ENCODE peak calls at places on chromosome 3, in seven cellular contexts. P is stimulated activated CD8-positive, alpha-beta memory T cell treated with anti-CD3 and anti-CD28 coated beads, Interleukin-7, amount 100 ng/mL, for 1 hour; L is heart right ventricle; S is SHP77; D is AG04450; Z is HCEC 1CT; G is stimulated activated CD4-positive, alpha-beta T cell treated with anti-CD3 and anti-CD28 coated beads, TNF-alpha, amount 100 ng/mL, for 4 hours. Q is an unnamed sample.

GRCh38 chr3:141094851-141095545 is 43.9 kb downstream of the SPSB4 start:
- DNase-seq in L (peak), D (no peak), G (no peak), Z (no peak), P (no peak), S (no peak), Q (no peak)

GRCh38 chr3:78839710-78840109 is 928.1 kb downstream of the ROBO1 start:
- DNase-seq in P (no peak), S (no peak), D (no peak), Z (peak), L (no peak), G (no peak), Q (no peak)

GRCh38 chr3:142987707-142988106 is 13.7 kb upstream of the U2SURP start:
- DNase-seq in L (no peak), G (no peak), P (no peak), S (no peak), D (no peak), Z (peak), Q (no peak)

GRCh38 chr3:107927361-107928083 is 163.3 kb downstream of the CD47 start:
- DNase-seq in Z (peak), D (peak), P (peak), L (peak), G (peak), S (peak), Q (peak)

GRCh38 chr3:196890309-196890708 is 22.6 kb downstream of the SENP5 start:
- DNase-seq in P (no peak), S (no peak), L (no peak), D (no peak), G (no peak), Z (no peak), Q (no peak)

GRCh38 chr3:63687569-63688233 is 35.2 kb downstream of the SNTN start:
- DNase-seq in L (no peak), D (no peak), G (no peak), P (no peak), Z (no peak), S (no peak), Q (no peak)

GRCh38 chr3:23999012-23999641 is 54.0 kb downstream of the NR1D2 start:
- DNase-seq in S (no peak), D (peak), G (peak), L (peak), P (peak), Z (peak), Q (peak)

GRCh38 chr3:191502583-191502982 is 41.6 kb downstream of the PYDC2 start:
- DNase-seq in P (no peak), L (no peak), D (no peak), G (no peak), S (no peak), Z (no peak), Q (no peak)

GRCh38 chr3:52277972-52278509 is 408 bp downstream of the WDR82 start:
- DNase-seq in Z (peak), L (no peak), S (peak), D (no peak), G (peak), P (no peak), Q (no peak)

GRCh38 chr3:14680716-14681115 is 5.8 kb downstream of the C3orf20 start:
- DNase-seq in Z (no peak), G (no peak), S (no peak), P (no peak), D (no peak), L (no peak), Q (no peak)

GRCh38 chr3:190205739-190206138 is 85.0 kb upstream of the P3H2 start:
- DNase-seq in G (no peak), L (no peak), S (no peak), D (peak), Z (peak), P (no peak), Q (no peak)

GRCh38 chr3:143241556-143241955 is 122.0 kb downstream of the CHST2 start:
- DNase-seq in S (no peak), G (no peak), L (no peak), Z (no peak), P (no peak), D (no peak), Q (no peak)

GRCh38 chr3:10437995-10438901 is 67.1 kb downstream of the ATP2B2 start:
- DNase-seq in Z (no peak), L (no peak), G (no peak), P (no peak), S (no peak), D (peak), Q (no peak)

GRCh38 chr3:72996121-72996472 is 514 bp upstream of the PPP4R2 start:
- DNase-seq in L (peak), Z (no peak), S (no peak), P (no peak), G (no peak), D (no peak), Q (no peak)

GRCh38 chr3:40310690-40311089 is 1.2 kb downstream of the EIF1B start:
- DNase-seq in L (no peak), G (no peak), Z (no peak), D (no peak), P (no peak), S (no peak), Q (no peak)

GRCh38 chr3:100781311-100781710 is 72.0 kb downstream of the TFG start:
- DNase-seq in S (no peak), D (no peak), Z (peak), G (no peak), P (no peak), L (no peak), Q (no peak)

Q was measured in activated B cell treated with CpG ODN at 0.5 μM for 24 hours.